ENCODE peak calls at places on chromosomes 7 and 10, in four cellular contexts. L is adrenal gland; M is CD8-positive, alpha-beta T cell; U is HepG2. E is an unnamed sample.

GRCh38 chr7:5430612-5430947 is 6.9 kb upstream of the TNRC18 start:
- DNase-seq in L (no peak), M (no peak), U (no peak), E (no peak)

GRCh38 chr10:124000792-124001201 is 92.6 kb downstream of the CHST15 start:
- DNase-seq in L (no peak), M (peak; percentile 2), U (no peak), E (peak; percentile 4)

GRCh38 chr7:79666472-79666871 is 213.0 kb upstream of the MAGI2 start:
- DNase-seq in L (no peak), M (no peak), U (no peak), E (no peak)

GRCh38 chr10:43361532-43362190 is 9.8 kb upstream of the FXYD4 start:
- DNase-seq in L (no peak), M (peak; percentile 39), U (no peak), E (no peak)

GRCh38 chr7:15457959-15458955 is 103.6 kb downstream of the AGMO start:
- DNase-seq in L (no peak), M (no peak), U (no peak), E (no peak)

GRCh38 chr7:36686499-36686898 is 37.8 kb downstream of the AOAH start:
- DNase-seq in L (no peak), M (peak; percentile 39), U (no peak), E (no peak)

GRCh38 chr7:825386-825785 is 6.9 kb upstream of the SUN1 start:
- DNase-seq in L (no peak), M (no peak), U (no peak), E (no peak)

GRCh38 chr10:69415049-69415448 is 1.7 kb downstream of the TACR2 start:
- DNase-seq in L (no peak), M (no peak), U (no peak), E (no peak)

GRCh38 chr7:81887691-81888090 is 117.8 kb upstream of the HGF start:
- DNase-seq in L (no peak), M (no peak), U (no peak), E (no peak)

GRCh38 chr7:157686285-157686894 is 349.6 kb downstream of the DNAJB6 start:
- DNase-seq in L (no peak), M (no peak), U (no peak), E (no peak)

GRCh38 chr7:21194936-21195335 is 232.9 kb upstream of the SP4 start:
- DNase-seq in L (no peak), M (no peak), U (no peak), E (no peak)

GRCh38 chr7:38628630-38629385 is 2.4 kb downstream of the AMPH start:
- DNase-seq in L (no peak), M (no peak), U (no peak), E (no peak)

GRCh38 chr7:20172736-20173334 is 44.3 kb downstream of the MACC1 start:
- DNase-seq in L (peak; percentile 58), M (no peak), U (peak; percentile 33), E (peak; percentile 75)

GRCh38 chr7:111735661-111736323 is 173.5 kb upstream of the IMMP2L start:
- DNase-seq in L (peak; percentile 68), M (peak; percentile 52), U (peak; percentile 64), E (peak; percentile 39)

GRCh38 chr10:16904619-16905018 is 87.4 kb upstream of the RSU1 start:
- DNase-seq in L (no peak), M (no peak), U (no peak), E (no peak)

GRCh38 chr10:14478639-14479038 is 147.9 kb upstream of the FRMD4A start:
- DNase-seq in L (peak; percentile 47), M (no peak), U (no peak), E (peak; percentile 62)
- TF ChIP-seq CTCF in L (peak; percentile 67), M (no peak), U (peak; percentile 55), E (peak; percentile 53)

GRCh38 chr7:139989366-139990141 is 73.2 kb downstream of the PARP12 start:
- DNase-seq in L (no peak), M (no peak), U (no peak), E (no peak)

GRCh38 chr7:139990142-139990535 is 72.6 kb downstream of the PARP12 start:
- DNase-seq in L (no peak), M (no peak), U (no peak), E (no peak)

GRCh38 chr7:139985811-139986210 is 76.9 kb downstream of the PARP12 start:
- DNase-seq in L (no peak), M (no peak), U (no peak), E (no peak)

GRCh38 chr7:139990571-139990970 is 72.2 kb downstream of the PARP12 start:
- DNase-seq in L (no peak), M (no peak), U (no peak), E (no peak)

DNA sequence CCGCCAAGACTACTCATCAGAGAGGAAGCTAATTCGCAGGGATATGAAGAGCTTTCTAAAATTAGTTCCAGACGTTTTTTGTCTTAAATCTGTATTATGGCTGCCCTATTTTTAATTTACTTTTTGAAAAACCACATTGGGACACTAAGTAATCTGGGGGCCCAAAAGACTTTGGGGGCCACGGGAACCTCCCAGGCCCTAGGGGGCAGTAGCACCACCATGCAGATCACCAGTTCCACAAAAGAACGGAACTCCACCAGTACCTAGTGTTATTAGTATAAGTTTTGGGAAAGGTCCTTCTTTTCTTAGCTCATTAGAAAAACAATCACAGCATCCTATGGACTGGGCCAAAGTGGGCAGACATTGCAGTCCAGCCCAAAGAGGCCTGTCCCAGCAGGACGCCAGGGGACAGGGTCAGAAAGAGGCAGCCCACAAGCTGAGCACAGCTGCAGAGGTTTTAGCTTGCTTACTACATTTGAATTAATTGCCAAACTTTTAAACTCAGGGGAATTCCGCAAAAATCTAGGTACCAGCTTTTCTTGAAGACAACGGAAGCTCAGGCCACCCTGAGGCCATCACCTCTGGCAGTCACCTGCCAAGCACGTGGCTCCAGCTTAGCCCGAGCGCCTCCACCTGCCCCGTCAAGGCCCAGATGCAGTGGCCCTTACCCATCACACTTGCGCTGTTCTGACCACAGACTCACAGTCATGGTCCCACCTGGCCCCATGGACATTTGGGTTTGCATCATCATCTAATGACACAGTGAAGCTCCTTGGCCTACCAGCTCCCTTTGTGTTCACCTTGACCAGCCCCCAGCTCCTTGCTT is 74.8 kb downstream of the PARP12 start:
- DNase-seq in L (no peak), M (no peak), U (no peak), E (no peak)
- TF ChIP-seq CTCF in L (no peak), M (no peak), U (no peak), E (no peak)

DNA sequence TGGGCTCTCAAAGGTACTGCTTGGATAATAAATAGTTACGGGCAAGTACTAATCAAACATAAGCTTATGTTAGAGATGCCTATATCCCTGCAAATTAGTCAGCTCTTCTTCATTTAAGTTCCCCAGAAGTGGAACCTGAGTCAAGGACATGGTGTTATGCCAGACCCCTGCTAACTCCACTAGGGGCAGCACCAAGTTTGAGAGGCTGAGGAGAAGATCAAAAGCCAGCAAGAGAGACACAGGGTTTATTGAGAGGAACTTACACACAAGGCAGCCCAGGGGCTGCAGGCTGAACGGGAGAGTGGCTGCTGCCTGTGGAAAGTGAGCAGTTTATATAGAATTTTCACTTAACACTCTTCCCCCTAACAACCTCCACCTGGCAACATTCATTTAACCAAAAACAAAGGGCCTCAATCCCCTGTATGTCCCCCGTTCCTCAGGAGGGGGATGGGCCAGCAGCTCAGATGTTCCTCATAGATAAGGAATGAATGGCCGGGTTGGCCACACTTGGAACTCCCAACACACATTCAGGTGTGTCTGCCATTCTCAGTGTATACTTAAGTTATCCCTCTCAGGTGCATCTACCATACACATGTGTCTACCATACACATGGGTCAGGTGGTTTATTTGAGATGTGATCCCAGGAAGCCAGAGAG is 62.6 kb upstream of the GHITM start:
- DNase-seq in L (no peak), M (no peak), U (peak; percentile 19), E (no peak)
- TF ChIP-seq CTCF in L (no peak), M (no peak), U (no peak), E (peak; percentile 18)

GRCh38 chr7:90413185-90413528 is 9.9 kb downstream of the CLDN12 start:
- DNase-seq in L (no peak), M (no peak), U (no peak), E (no peak)
- TF ChIP-seq CTCF in L (no peak), M (no peak), U (no peak), E (no peak)

DNA sequence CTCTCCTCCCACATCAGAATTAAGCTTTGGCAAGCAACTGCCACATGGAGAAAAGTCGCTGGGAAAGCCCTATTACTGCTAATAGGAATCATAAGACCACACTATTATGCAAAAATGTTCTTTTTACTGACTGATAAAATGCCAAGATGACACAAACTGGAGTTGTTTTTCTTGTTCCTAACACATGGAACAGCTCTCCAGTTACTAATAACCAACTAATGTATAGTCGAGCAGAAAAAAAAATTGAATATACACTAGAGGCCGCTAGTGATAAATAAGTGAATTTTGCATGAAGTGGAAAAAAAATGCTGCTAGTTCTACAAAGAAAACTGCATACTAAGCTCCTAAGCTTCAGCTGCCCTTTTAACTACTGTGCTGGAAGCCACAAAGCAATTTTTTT is 165.6 kb downstream of the TPK1 start:
- DNase-seq in L (no peak), M (no peak), U (no peak), E (no peak)
- TF ChIP-seq CTCF in L (no peak), M (peak; percentile 35), U (no peak), E (no peak)

GRCh38 chr7:25995216-25995615 is 156.8 kb upstream of the NFE2L3 start:
- DNase-seq in L (no peak), M (no peak), U (no peak), E (no peak)

GRCh38 chr7:25994433-25994988 is 157.5 kb upstream of the NFE2L3 start:
- DNase-seq in L (no peak), M (no peak), U (no peak), E (no peak)

GRCh38 chr7:26001662-26002244 is 150.2 kb upstream of the NFE2L3 start:
- DNase-seq in L (no peak), M (no peak), U (peak; percentile 87), E (no peak)

GRCh38 chr7:25998499-25998898 is 153.5 kb upstream of the NFE2L3 start:
- DNase-seq in L (no peak), M (no peak), U (no peak), E (no peak)

GRCh38 chr7:25995893-25996529 is 156.0 kb upstream of the NFE2L3 start:
- DNase-seq in L (no peak), M (no peak), U (peak; percentile 32), E (no peak)
- TF ChIP-seq CTCF in L (no peak), M (no peak), U (peak; percentile 42), E (no peak)